ENCODE peak calls at places on chromosomes 1 and 21, in four cellular contexts. One of them, this sample, is unnamed.

GRCh38 chr1:238226805-238227204 is 336.1 kb upstream of the ZP4 start:
- DNase-seq in Daoy: no peak
- DNase-seq in NCI-H1436: no peak
- DNase-seq in H9: no peak
- DNase-seq in this sample: no peak

GRCh38 chr1:245500546-245500945 is 345.8 kb downstream of the KIF26B start:
- DNase-seq in Daoy: peak
- DNase-seq in NCI-H1436: no peak
- DNase-seq in H9: no peak
- DNase-seq in this sample: peak

GRCh38 chr1:65558215-65558614 is 137.7 kb downstream of the LEPR start:
- DNase-seq in Daoy: no peak
- DNase-seq in NCI-H1436: no peak
- DNase-seq in H9: no peak
- DNase-seq in this sample: no peak

GRCh38 chr1:231407537-231408396 is 14.3 kb downstream of the EGLN1 start:
- DNase-seq in Daoy: peak
- DNase-seq in NCI-H1436: no peak
- DNase-seq in H9: no peak
- DNase-seq in this sample: peak

GRCh38 chr1:159896086-159896930 is 3.7 kb downstream of the CFAP45 start:
- DNase-seq in Daoy: no peak
- DNase-seq in NCI-H1436: no peak
- DNase-seq in H9: no peak
- DNase-seq in this sample: no peak

GRCh38 chr1:90726716-90727480 is 9.8 kb upstream of the BARHL2 start:
- DNase-seq in Daoy: no peak
- DNase-seq in NCI-H1436: no peak
- DNase-seq in H9: peak
- DNase-seq in this sample: no peak

GRCh38 chr1:22131875-22132486 is 10.9 kb downstream of the WNT4 start:
- DNase-seq in Daoy: peak
- DNase-seq in NCI-H1436: peak
- DNase-seq in H9: peak
- DNase-seq in this sample: peak

GRCh38 chr1:61173118-61173517 is 90.8 kb downstream of the NFIA start:
- DNase-seq in Daoy: no peak
- DNase-seq in NCI-H1436: no peak
- DNase-seq in H9: no peak
- DNase-seq in this sample: no peak

GRCh38 chr1:57300186-57300585 is 123.7 kb downstream of the DAB1 start:
- DNase-seq in Daoy: no peak
- DNase-seq in NCI-H1436: no peak
- DNase-seq in H9: no peak
- DNase-seq in this sample: no peak

GRCh38 chr1:64487061-64487460 is 17.1 kb downstream of the CACHD1 start:
- DNase-seq in Daoy: no peak
- DNase-seq in NCI-H1436: no peak
- DNase-seq in H9: no peak
- DNase-seq in this sample: no peak

GRCh38 chr1:205927247-205927646 is 16.0 kb downstream of the SLC26A9 start:
- DNase-seq in Daoy: no peak
- DNase-seq in NCI-H1436: no peak
- DNase-seq in H9: no peak
- DNase-seq in this sample: no peak

GRCh38 chr1:190439447-190439846 is 38.2 kb downstream of the BRINP3 start:
- DNase-seq in Daoy: no peak
- DNase-seq in NCI-H1436: no peak
- DNase-seq in H9: no peak
- DNase-seq in this sample: no peak

GRCh38 chr21:15282666-15283065 is 217.9 kb upstream of the NRIP1 start:
- DNase-seq in Daoy: no peak
- DNase-seq in NCI-H1436: no peak
- DNase-seq in H9: no peak
- DNase-seq in this sample: no peak

GRCh38 chr1:30087465-30087864 is 635.9 kb downstream of the MATN1 start:
- DNase-seq in Daoy: peak
- DNase-seq in NCI-H1436: no peak
- DNase-seq in H9: peak
- DNase-seq in this sample: no peak

GRCh38 chr21:41932576-41933258 is 21.1 kb downstream of the C2CD2 start:
- DNase-seq in Daoy: peak
- DNase-seq in NCI-H1436: no peak
- DNase-seq in H9: no peak
- DNase-seq in this sample: peak